ENCODE peak calls at places on chromosomes 7 and 10, in nine cellular contexts. C is heart right ventricle, N is IMR-90, W is glutamatergic neuron, U is mammary epithelial cell, A is neural progenitor cell, K is fibroblast of mammary gland, Z is HFF-Myc, D is AG10803. M is an unnamed sample.

GRCh38 chr10:16984242-16984641 is 145.4 kb downstream of the CUBN start:
- DNase-seq in C (no peak), N (no peak), W (no peak), U (no peak), A (no peak), K (no peak), Z (no peak), D (no peak), M (no peak)

GRCh38 chr10:82643601-82644000 is 768.6 kb downstream of the NRG3 start:
- DNase-seq in C (no peak), N (no peak), W (no peak), U (no peak), A (no peak), K (peak), Z (no peak), D (no peak), M (no peak)

GRCh38 chr10:21257919-21258318 is 267.6 kb downstream of the SKIDA1 start:
- DNase-seq in C (no peak), N (peak), W (no peak), U (no peak), A (no peak), K (peak), Z (no peak), D (peak), M (peak)

GRCh38 chr10:112261281-112261822 is 21.8 kb upstream of the TECTB start:
- DNase-seq in C (no peak), N (peak), W (no peak), U (no peak), A (no peak), K (peak), Z (no peak), D (peak), M (peak)

GRCh38 chr10:73182568-73182967 is 14.6 kb downstream of the FAM149B1 start:
- DNase-seq in C (no peak), N (peak), W (no peak), U (no peak), A (no peak), K (peak), Z (no peak), D (peak), M (peak)

GRCh38 chr10:63766766-63767505 is 245.7 kb downstream of the REEP3 start:
- DNase-seq in C (no peak), N (peak), W (no peak), U (peak), A (no peak), K (peak), Z (no peak), D (peak), M (peak)

GRCh38 chr10:104328916-104329710 is 9.2 kb downstream of the ITPRIP start:
- DNase-seq in C (peak), N (peak), W (peak), U (peak), A (peak), K (peak), Z (no peak), D (peak), M (peak)

GRCh38 chr10:125398270-125398669 is 237.9 kb upstream of the CTBP2 start:
- DNase-seq in C (no peak), N (no peak), W (no peak), U (no peak), A (no peak), K (no peak), Z (no peak), D (no peak), M (no peak)

GRCh38 chr7:29993169-29993568 is 3.6 kb upstream of the SCRN1 start:
- DNase-seq in C (no peak), N (no peak), W (no peak), U (no peak), A (no peak), K (no peak), Z (no peak), D (no peak), M (no peak)

GRCh38 chr10:43122096-43122495 is 16.1 kb upstream of the CSGALNACT2 start:
- DNase-seq in C (no peak), N (no peak), W (no peak), U (no peak), A (no peak), K (no peak), Z (no peak), D (no peak), M (no peak)

GRCh38 chr7:50534690-50535290 is 30.4 kb downstream of the DDC start:
- DNase-seq in C (no peak), N (peak), W (peak), U (peak), A (no peak), K (peak), Z (peak), D (peak), M (peak)

GRCh38 chr10:102505462-102506115 is 1.8 kb downstream of the SUFU start:
- DNase-seq in C (no peak), N (no peak), W (peak), U (no peak), A (peak), K (no peak), Z (no peak), D (no peak), M (no peak)

GRCh38 chr10:102455893-102456471 is 4.6 kb upstream of the C10orf95 start:
- DNase-seq in C (no peak), N (peak), W (no peak), U (peak), A (no peak), K (peak), Z (no peak), D (peak), M (peak)

GRCh38 chr10:77820349-77820748 is 106.2 kb downstream of the DLG5 start:
- DNase-seq in C (no peak), N (peak), W (no peak), U (peak), A (no peak), K (no peak), Z (no peak), D (peak), M (no peak)

GRCh38 chr7:131208777-131209176 is 118.9 kb upstream of the MKLN1 start:
- DNase-seq in C (no peak), N (no peak), W (no peak), U (no peak), A (no peak), K (no peak), Z (no peak), D (no peak), M (no peak)

GRCh38 chr7:10483671-10484070 is 490.0 kb upstream of the PHF14 start:
- DNase-seq in C (no peak), N (no peak), W (no peak), U (peak), A (no peak), K (no peak), Z (no peak), D (no peak), M (no peak)

GRCh38 chr10:63204667-63205391 is 71.7 kb downstream of the NRBF2 start:
- DNase-seq in C (no peak), N (no peak), W (no peak), U (no peak), A (no peak), K (no peak), Z (no peak), D (no peak), M (no peak)

DNA sequence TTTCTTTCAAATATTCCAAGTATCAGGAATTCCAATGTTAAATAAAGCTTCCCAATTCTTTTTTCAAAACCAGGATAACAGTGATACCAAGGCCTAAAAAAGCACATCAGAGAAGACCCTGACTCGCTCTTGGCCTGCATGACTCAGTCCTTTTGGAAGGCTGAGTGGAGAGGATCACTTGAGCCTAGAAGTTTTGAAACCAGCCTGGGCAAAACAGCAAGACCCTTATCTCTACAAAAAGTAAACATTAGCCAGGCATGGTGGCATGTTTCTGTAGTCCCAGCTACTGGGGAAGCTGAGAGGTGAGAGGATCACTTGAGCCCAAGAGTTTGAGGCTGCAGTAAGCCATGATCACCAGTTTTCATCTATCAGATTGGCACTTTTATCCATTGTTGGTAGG is 18.7 kb downstream of the NFE2L3 start:
- DNase-seq in C (no peak), N (peak), W (no peak), U (no peak), A (no peak), K (no peak), Z (no peak), D (no peak), M (no peak)
- TF ChIP-seq CTCF in C (no peak), N (no peak), W (no peak), U (no peak), A (no peak), K (no peak), Z (no peak), D (no peak), M (no peak)

GRCh38 chr7:40199076-40199802 is 64.4 kb downstream of the SUGCT start:
- DNase-seq in C (no peak), N (peak), W (no peak), U (peak), A (peak), K (peak), Z (no peak), D (peak), M (peak)
- TF ChIP-seq CTCF in C (peak), N (peak), W (no peak), U (peak), A (peak), K (peak), Z (peak), D (peak), M (peak)

GRCh38 chr7:96679886-96680285 is 29.8 kb downstream of the SEM1 start:
- DNase-seq in C (no peak), N (no peak), W (no peak), U (no peak), A (no peak), K (no peak), Z (no peak), D (no peak), M (no peak)
- TF ChIP-seq CTCF in C (no peak), N (no peak), W (no peak), U (no peak), A (no peak), K (no peak), Z (no peak), D (no peak), M (no peak)

DNA sequence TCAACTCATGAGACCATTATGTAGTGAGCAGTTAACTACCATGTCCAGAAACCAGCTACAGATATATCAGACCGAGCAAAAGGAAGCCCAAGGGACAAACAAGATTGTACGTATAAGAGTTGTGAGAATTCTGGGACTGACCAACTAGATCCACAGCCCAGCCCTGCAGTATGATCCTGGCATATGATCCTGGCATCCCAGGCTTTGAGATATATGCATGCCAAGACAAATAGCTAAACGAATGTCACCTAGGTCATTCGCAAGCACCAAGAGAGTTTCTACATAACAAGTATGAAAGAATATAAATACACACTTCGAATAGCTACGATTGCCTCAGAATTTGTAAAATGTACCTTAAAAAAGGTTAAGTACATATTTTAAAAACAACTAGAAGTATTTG is 56.4 kb upstream of the PMPCB start:
- DNase-seq in C (no peak), N (no peak), W (no peak), U (no peak), A (no peak), K (no peak), Z (no peak), D (no peak), M (no peak)
- TF ChIP-seq CTCF in C (no peak), N (no peak), W (no peak), U (no peak), A (no peak), K (no peak), Z (no peak), D (no peak), M (no peak)

GRCh38 chr10:19164461-19164860 is 115.9 kb downstream of the MALRD1 start:
- DNase-seq in C (no peak), N (no peak), W (no peak), U (peak), A (no peak), K (no peak), Z (no peak), D (no peak), M (no peak)

GRCh38 chr10:19169684-19170083 is 121.1 kb downstream of the MALRD1 start:
- DNase-seq in C (no peak), N (peak), W (no peak), U (no peak), A (no peak), K (no peak), Z (no peak), D (no peak), M (no peak)

GRCh38 chr10:19168584-19168983 is 120.0 kb downstream of the MALRD1 start:
- DNase-seq in C (no peak), N (no peak), W (peak), U (no peak), A (peak), K (no peak), Z (no peak), D (no peak), M (no peak)
- TF ChIP-seq CTCF in C (no peak), N (peak), W (peak), U (no peak), A (peak), K (no peak), Z (no peak), D (no peak), M (no peak)

M was measured in HFFc6.